ENCODE peak calls at places on chromosomes 3 and 15, in six cellular contexts. Y is tibial artery; P is EL; Z is stimulated activated CD8-positive, alpha-beta memory T cell treated with anti-CD3 and anti-CD28 coated beads, Interleukin-7, amount 100 ng/mL, for 1 hour; B is A549; R is right lobe of liver. K is an unnamed sample.

GRCh38 chr15:75850708-75851107 is 7.5 kb downstream of the UBE2Q2 start:
- DNase-seq in Z (no peak), R (no peak), Y (no peak), P (no peak), B (no peak), K (no peak)

GRCh38 chr3:45551214-45552010 is 43.1 kb upstream of the LIMD1 start:
- DNase-seq in B (no peak), P (peak; percentile 100), R (peak; percentile 76), Y (peak; percentile 80), Z (no peak), K (no peak)

GRCh38 chr3:126476166-126476975 is 680 bp upstream of the ZXDC start:
- DNase-seq in R (peak; percentile 29), Z (no peak), P (no peak), Y (peak; percentile 86), B (peak; percentile 72), K (peak; percentile 34)

GRCh38 chr3:15633766-15634588 is 32.4 kb downstream of the BTD start:
- DNase-seq in P (peak; percentile 58), Z (no peak), B (no peak), Y (no peak), R (peak; percentile 54), K (peak; percentile 88)

GRCh38 chr3:42572278-42572677 is 9.5 kb downstream of the SEC22C start:
- DNase-seq in R (peak; percentile 25), Z (no peak), Y (no peak), P (peak; percentile 56), B (peak; percentile 51), K (no peak)

GRCh38 chr3:39216176-39216790 is 23.9 kb upstream of the XIRP1 start:
- DNase-seq in P (no peak), Z (no peak), B (no peak), R (no peak), Y (no peak), K (no peak)

GRCh38 chr3:13419356-13420050 is 619 bp downstream of the NUP210 start:
- DNase-seq in P (no peak), R (peak; percentile 70), B (peak; percentile 51), Z (peak; percentile 32), Y (no peak), K (peak; percentile 2)

GRCh38 chr3:194489736-194490612 is 3.2 kb upstream of the ATP13A3 start:
- DNase-seq in Y (no peak), Z (no peak), P (peak; percentile 51), R (no peak), B (no peak), K (no peak)

GRCh38 chr3:184314700-184315505 is 497 bp downstream of the EIF4G1 start:
- DNase-seq in R (peak; percentile 88), B (no peak), Y (peak; percentile 94), Z (peak; percentile 37), P (peak; percentile 66), K (no peak)

GRCh38 chr3:48301814-48302194 is 31.7 kb downstream of the SPINK8 start:
- DNase-seq in Z (no peak), Y (no peak), B (peak; percentile 22), R (peak; percentile 31), P (peak; percentile 49), K (no peak)

GRCh38 chr3:115697263-115698053 is 74.1 kb downstream of the GAP43 start:
- DNase-seq in B (no peak), R (no peak), Z (no peak), Y (no peak), P (no peak), K (no peak)

GRCh38 chr3:11306815-11307589 is 34.8 kb downstream of the ATG7 start:
- DNase-seq in R (no peak), B (no peak), P (no peak), Y (no peak), Z (no peak), K (no peak)

GRCh38 chr3:142618917-142619401 is 22.8 kb downstream of the PLS1 start:
- DNase-seq in R (no peak), P (no peak), B (peak; percentile 50), Z (no peak), Y (no peak), K (no peak)

GRCh38 chr3:154684021-154684420 is 254.0 kb upstream of the GPR149 start:
- DNase-seq in Y (no peak), B (no peak), P (no peak), R (no peak), Z (no peak), K (no peak)

GRCh38 chr15:75123395-75123794 is 78.3 kb upstream of the C15orf39 start:
- DNase-seq in P (peak; percentile 82), R (no peak), B (no peak), Y (no peak), Z (no peak), K (no peak)

GRCh38 chr3:159667261-159667660 is 321.4 kb upstream of the IL12A start:
- DNase-seq in P (peak; percentile 47), Z (no peak), R (no peak), Y (no peak), B (no peak), K (no peak)

GRCh38 chr3:29140706-29141105 is 140.2 kb upstream of the RBMS3 start:
- DNase-seq in Y (no peak), B (no peak), Z (no peak), R (no peak), P (no peak), K (no peak)

GRCh38 chr3:155912574-155913190 is 42.2 kb downstream of the GMPS start:
- DNase-seq in P (peak; percentile 16), Y (no peak), R (no peak), Z (no peak), B (no peak), K (no peak)

GRCh38 chr15:81504170-81504905 is 130.3 kb upstream of the TMC3 start:
- DNase-seq in P (peak; percentile 72), B (no peak), Y (no peak), Z (no peak), R (no peak), K (no peak)

GRCh38 chr15:64774556-64775523 is 549 bp downstream of the RBPMS2 start:
- DNase-seq in B (no peak), Y (no peak), R (peak; percentile 41), Z (no peak), P (peak; percentile 24), K (no peak)

GRCh38 chr15:75348034-75348562 is 1.3 kb downstream of the NEIL1 start:
- DNase-seq in Y (no peak), Z (no peak), P (peak; percentile 15), R (no peak), B (no peak), K (no peak)

GRCh38 chr15:57031605-57032004 is 113.2 kb downstream of the TCF12 start:
- DNase-seq in P (peak; percentile 18), R (no peak), Z (no peak), Y (no peak), B (no peak), K (no peak)

GRCh38 chr15:61474796-61475195 is 245.7 kb upstream of the RORA start:
- DNase-seq in B (no peak), R (no peak), P (peak; percentile 2), Y (no peak), Z (no peak), K (no peak)